ENCODE peak calls at places on chromosomes 6 and 20, in six cellular contexts. O is T-helper 1 cell; S is DMS79; D is GM10248; R is HS-5; T is CD4-positive, alpha-beta T cell. Q is an unnamed sample.

GRCh38 chr20:17617868-17618672 is 48.2 kb downstream of the DSTN start:
- DNase-seq in S (peak; percentile 78), R (no peak), O (no peak), D (no peak), T (no peak), Q (peak; percentile 6)

GRCh38 chr20:3667434-3668037 is 4.3 kb upstream of the GFRA4 start:
- DNase-seq in O (no peak), D (no peak), T (no peak), R (no peak), S (no peak), Q (no peak)

GRCh38 chr6:44701637-44702101 is 314.2 kb downstream of the CDC5L start:
- DNase-seq in R (no peak), D (no peak), T (no peak), O (no peak), S (no peak), Q (no peak)

GRCh38 chr20:17498641-17499040 is 32.5 kb downstream of the BFSP1 start:
- DNase-seq in O (no peak), D (no peak), T (no peak), R (no peak), S (peak; percentile 43), Q (no peak)

GRCh38 chr6:12548526-12548925 is 168.0 kb upstream of the PHACTR1 start:
- DNase-seq in O (no peak), T (no peak), R (peak; percentile 10), S (no peak), D (no peak), Q (peak; percentile 64)

GRCh38 chr20:35171753-35172433 is at the start of gene PROCR:
- DNase-seq in O (no peak), S (peak; percentile 26), R (peak; percentile 92), T (no peak), D (peak; percentile 50), Q (peak; percentile 85)

GRCh38 chr6:29763491-29764289 is 40.5 kb downstream of the HLA-F start:
- DNase-seq in R (peak; percentile 65), O (no peak), D (peak; percentile 24), T (no peak), S (no peak), Q (no peak)

GRCh38 chr20:36105731-36106226 is 48.8 kb upstream of the EPB41L1 start:
- DNase-seq in R (no peak), T (no peak), O (no peak), D (no peak), S (no peak), Q (no peak)

GRCh38 chr6:11586574-11586973 is 49.0 kb downstream of the TMEM170B start:
- DNase-seq in O (no peak), S (no peak), D (no peak), R (no peak), T (no peak), Q (peak; percentile 57)

GRCh38 chr6:15106958-15107643 is 138.8 kb upstream of the JARID2 start:
- DNase-seq in S (no peak), T (no peak), R (no peak), D (no peak), O (no peak), Q (no peak)

GRCh38 chr6:15956205-15957106 is 172.4 kb upstream of the MYLIP start:
- DNase-seq in O (no peak), T (no peak), R (no peak), D (no peak), S (peak; percentile 11), Q (no peak)

GRCh38 chr6:151782560-151782959 is 24.9 kb upstream of the ESR1 start:
- DNase-seq in O (no peak), D (no peak), T (no peak), R (no peak), S (no peak), Q (no peak)

GRCh38 chr6:154508573-154509375 is 1.7 kb downstream of the CNKSR3 start:
- DNase-seq in T (no peak), S (peak; percentile 4), D (no peak), O (no peak), R (no peak), Q (peak; percentile 30)

GRCh38 chr6:169587992-169588391 is 113.8 kb downstream of the WDR27 start:
- DNase-seq in S (no peak), D (no peak), T (no peak), R (no peak), O (no peak), Q (no peak)

GRCh38 chr6:44702292-44702691 is 314.8 kb downstream of the CDC5L start:
- DNase-seq in T (no peak), S (no peak), D (no peak), R (no peak), O (no peak), Q (no peak)

GRCh38 chr20:43658723-43659419 is 8.0 kb upstream of the MYBL2 start:
- DNase-seq in R (no peak), O (no peak), S (no peak), T (no peak), D (no peak), Q (no peak)

GRCh38 chr6:156691018-156691417 is 86.2 kb upstream of the ARID1B start:
- DNase-seq in R (no peak), O (no peak), S (no peak), T (no peak), D (peak; percentile 71), Q (no peak)

GRCh38 chr6:74606488-74607135 is 599.2 kb downstream of the COL12A1 start:
- DNase-seq in D (no peak), T (no peak), R (peak; percentile 88), O (no peak), S (no peak), Q (peak; percentile 42)

GRCh38 chr6:31575335-31575901 is at the start of gene TNF:
- DNase-seq in T (peak; percentile 51), S (no peak), R (no peak), O (peak; percentile 79), D (peak; percentile 81), Q (no peak)

GRCh38 chr6:63573899-63574553 is 1.7 kb downstream of the LOC128125822 start:
- DNase-seq in S (no peak), O (peak; percentile 32), T (peak; percentile 10), R (peak; percentile 32), D (no peak), Q (peak; percentile 37)

GRCh38 chr20:2341336-2341735 is 39.4 kb upstream of the TGM6 start:
- DNase-seq in S (no peak), T (no peak), R (no peak), O (no peak), D (no peak), Q (no peak)

GRCh38 chr20:11585752-11586352 is 331.8 kb upstream of the BTBD3 start:
- DNase-seq in S (peak; percentile 14), O (no peak), T (no peak), R (peak; percentile 8), D (no peak), Q (no peak)

GRCh38 chr6:125099211-125100017 is 54.2 kb upstream of the TPD52L1 start:
- DNase-seq in S (peak; percentile 6), T (peak; percentile 19), O (no peak), D (peak; percentile 19), R (no peak), Q (peak; percentile 65)

Q was measured in hepatic stellate cell.